ENCODE peak calls at places on chromosomes 7 and 10, in ten cellular contexts. Y is NCI-H345; A is NAMALWA; I is NCI-H146; C is HT1080; P is stimulated activated CD8-positive, alpha-beta memory T cell treated with anti-CD3 and anti-CD28 coated beads, Interleukin-12 subunit alpha, Interleukin-12 subunit beta, amount 100 ng/mL, for 1 hour; U is anterior cingulate cortex; B is A549; K is activated CD4-positive, alpha-beta T cell treated with anti-CD3 and anti-CD28 coated beads, Interleukin-2, amount 50 U/mL, for 1 hour; O is midbrain. W is an unnamed sample.

GRCh38 chr7:117269417-117269816 is 53.4 kb downstream of the WNT2 start:
- DNase-seq in C (peak; percentile 92), A (no peak), O (no peak), Y (no peak), P (no peak), I (no peak), B (peak; percentile 59), U (no peak), K (no peak), W (no peak)

GRCh38 chr10:96618648-96619047 is 31.8 kb upstream of the TM9SF3 start:
- DNase-seq in I (peak; percentile 53), A (no peak), P (no peak), O (peak; percentile 74), C (no peak), Y (peak; percentile 73), K (no peak), B (no peak), U (peak; percentile 31), W (peak; percentile 91)

GRCh38 chr10:104259999-104260774 is 5.5 kb downstream of the GSTO1 start:
- DNase-seq in A (no peak), K (no peak), Y (no peak), P (no peak), O (no peak), B (no peak), I (no peak), U (no peak), C (peak; percentile 40), W (no peak)

GRCh38 chr7:101880536-101881443 is 63.4 kb downstream of the CUX1 start:
- DNase-seq in P (no peak), A (no peak), B (no peak), K (no peak), I (no peak), O (no peak), Y (no peak), U (no peak), C (peak; percentile 44), W (peak; percentile 70)

GRCh38 chr10:26556756-26557640 is 118.9 kb downstream of the APBB1IP start:
- DNase-seq in O (peak; percentile 74), I (peak; percentile 30), Y (peak; percentile 1), K (peak; percentile 24), A (peak; percentile 57), P (no peak), B (peak; percentile 73), C (peak; percentile 50), U (no peak), W (peak; percentile 62)

GRCh38 chr10:33542747-33543505 is 208.5 kb upstream of the NRP1 start:
- DNase-seq in U (no peak), O (no peak), P (no peak), K (no peak), C (peak; percentile 81), A (no peak), I (no peak), B (no peak), Y (no peak), W (no peak)

GRCh38 chr10:3857318-3857717 is 72.3 kb upstream of the KLF6 start:
- DNase-seq in A (no peak), B (no peak), O (no peak), Y (no peak), K (no peak), C (no peak), P (no peak), I (no peak), U (no peak), W (no peak)

GRCh38 chr7:36128448-36129047 is 24.5 kb upstream of the EEPD1 start:
- DNase-seq in A (peak; percentile 73), O (peak; percentile 51), Y (no peak), K (no peak), I (peak; percentile 63), U (peak; percentile 16), P (no peak), C (peak; percentile 85), B (peak; percentile 77), W (peak; percentile 93)

GRCh38 chr7:100706672-100707311 is 871 bp downstream of the POP7 start:
- DNase-seq in I (peak; percentile 17), U (no peak), O (no peak), K (no peak), P (no peak), Y (no peak), C (no peak), A (no peak), B (no peak), W (peak; percentile 39)

GRCh38 chr7:2175514-2175913 is 57.2 kb downstream of the MAD1L1 start:
- DNase-seq in B (no peak), Y (no peak), O (no peak), A (no peak), K (no peak), C (peak; percentile 95), I (no peak), U (no peak), P (no peak), W (no peak)

GRCh38 chr10:69438531-69439349 is 12.5 kb upstream of the TSPAN15 start:
- DNase-seq in P (no peak), C (peak; percentile 39), A (no peak), I (peak; percentile 9), U (no peak), Y (no peak), K (no peak), O (no peak), B (peak; percentile 77), W (peak; percentile 89)

GRCh38 chr10:90912176-90912575 is 8.7 kb downstream of the ANKRD1 start:
- DNase-seq in C (no peak), I (peak; percentile 26), Y (peak; percentile 15), U (no peak), A (no peak), K (no peak), B (no peak), P (no peak), O (no peak), W (no peak)

GRCh38 chr7:75900617-75901315 is 14.2 kb upstream of the POR start:
- DNase-seq in P (no peak), U (no peak), I (no peak), C (no peak), O (no peak), B (no peak), A (no peak), Y (no peak), K (no peak), W (no peak)

GRCh38 chr7:2886900-2887299 is 42.8 kb upstream of the GNA12 start:
- DNase-seq in K (peak; percentile 45), C (peak; percentile 68), O (peak; percentile 41), Y (peak; percentile 61), I (peak; percentile 73), U (no peak), A (peak; percentile 87), P (no peak), B (peak; percentile 87), W (peak; percentile 86)

GRCh38 chr7:132307465-132307864 is 268.8 kb downstream of the PLXNA4 start:
- DNase-seq in C (no peak), Y (peak; percentile 12), K (no peak), A (no peak), U (no peak), P (no peak), I (no peak), B (no peak), O (no peak), W (peak; percentile 63)

W was measured in NCI-H69.